ENCODE peak calls at places on chromosomes 13 and 19, in five cellular contexts. N is A549, O is Panc1, J is left lung, B is heart left ventricle. R is an unnamed sample. For H3K4me1, the result is how much of the 10 kb centered on the place peaks cover.

GRCh38 chr19:33779849-33780248 is 16.8 kb upstream of the KCTD15 start:
- DNase-seq in N (no peak), O (no peak), B (no peak), J (no peak), R (no peak)

GRCh38 chr13:47518530-47518929 is 482.5 kb downstream of the SUCLA2 start:
- DNase-seq in B (no peak), J (no peak), O (no peak), N (no peak), R (no peak)

GRCh38 chr19:53192771-53193533 is at the start of gene ZNF665:
- DNase-seq in J (peak), B (peak), N (no peak), O (no peak), R (peak)

GRCh38 chr13:68467160-68467559 is 1237.0 kb upstream of the PCDH9 start:
- DNase-seq in B (no peak), O (no peak), N (no peak), J (no peak), R (no peak)

GRCh38 chr19:28245937-28246336 is 967.0 kb downstream of the UQCRFS1 start:
- DNase-seq in N (no peak), J (no peak), B (no peak), O (no peak), R (no peak)

GRCh38 chr13:28611654-28612131 is 47.2 kb upstream of the POMP start:
- DNase-seq in N (no peak), O (no peak), B (no peak), J (no peak), R (no peak)

GRCh38 chr13:30714629-30715028 is 20.7 kb upstream of the ALOX5AP start:
- DNase-seq in N (no peak), J (no peak), B (no peak), O (no peak), R (no peak)

GRCh38 chr19:591099-591958 is 1.6 kb downstream of the HCN2 start:
- DNase-seq in N (no peak), J (no peak), B (no peak), O (no peak), R (peak)

GRCh38 chr19:20273951-20274578 is 107.1 kb downstream of the ZNF486 start:
- DNase-seq in O (no peak), B (no peak), J (no peak), N (no peak), R (no peak)

GRCh38 chr19:51371186-51371690 is 1.2 kb downstream of the NKG7 start:
- DNase-seq in B (no peak), O (no peak), N (no peak), J (no peak), R (no peak)

GRCh38 chr19:45952691-45953505 is 20.8 kb downstream of the NOVA2 start:
- DNase-seq in O (no peak), N (peak), B (peak), J (no peak), R (peak)
- TF ChIP-seq CTCF in O (no peak), N (no peak), B (no peak), J (no peak), R (no peak)

GRCh38 chr13:25276748-25277147 is 10.5 kb downstream of the MTMR6 start:
- DNase-seq in B (no peak), O (no peak), N (no peak), J (no peak), R (no peak)

GRCh38 chr13:25281937-25282332 is 5.4 kb downstream of the MTMR6 start:
- DNase-seq in O (no peak), B (no peak), N (no peak), J (no peak), R (no peak)

GRCh38 chr13:25286308-25286968 is 850 bp downstream of the MTMR6 start:
- DNase-seq in N (no peak), O (no peak), B (no peak), J (peak), R (no peak)

GRCh38 chr13:25286969-25287961 is at the start of gene MTMR6:
- DNase-seq in B (peak), N (peak), J (peak), O (peak), R (peak)

DNA sequence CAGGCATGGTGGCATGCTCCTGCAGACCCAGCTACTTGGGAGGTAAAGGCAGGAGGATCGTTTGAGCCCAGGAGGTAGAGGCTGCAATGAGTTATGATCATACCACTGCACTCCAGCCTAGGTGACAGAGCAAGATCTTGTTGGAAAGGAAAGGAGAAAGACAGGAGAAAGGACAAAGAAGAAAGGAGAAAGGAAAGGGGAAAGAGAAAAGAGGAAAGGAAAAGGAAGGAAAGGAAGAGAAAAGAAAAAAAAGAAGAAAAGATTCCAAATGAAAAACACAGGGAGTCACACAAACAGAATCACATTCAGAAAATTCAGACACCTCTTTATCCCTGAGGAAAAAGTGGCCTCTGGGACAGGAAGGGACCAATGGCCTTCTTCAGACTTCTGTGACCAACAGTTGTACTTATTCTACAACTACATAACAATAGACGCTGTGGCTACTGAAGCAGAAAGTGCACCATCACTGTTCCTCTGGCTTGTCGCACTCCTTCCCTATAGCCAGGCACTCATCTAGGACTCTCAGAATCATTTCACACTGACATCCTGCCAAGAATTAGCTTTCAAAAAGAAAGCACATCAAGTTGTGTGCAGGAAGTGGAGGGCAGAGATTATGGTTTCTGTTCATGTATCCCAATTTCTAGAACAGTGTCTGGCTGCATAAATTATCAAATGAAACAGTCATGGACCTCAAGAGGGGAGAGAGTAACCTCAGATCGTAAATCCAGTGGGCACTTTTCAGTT is 5.9 kb downstream of the MTMR6 start:
- DNase-seq in O (no peak), N (no peak), B (no peak), J (no peak), R (no peak)
- H3K4me1 ChIP-seq in O (under half), N (under half), B (under half), J (half or more), R (under half)

GRCh38 chr13:110305001-110305400 is 2.0 kb downstream of the COL4A1 start:
- DNase-seq in N (no peak), B (no peak), J (no peak), O (no peak), R (no peak)
- H3K4me3 ChIP-seq in N (peak), B (peak), J (peak), O (no peak), R (no peak)

DNA sequence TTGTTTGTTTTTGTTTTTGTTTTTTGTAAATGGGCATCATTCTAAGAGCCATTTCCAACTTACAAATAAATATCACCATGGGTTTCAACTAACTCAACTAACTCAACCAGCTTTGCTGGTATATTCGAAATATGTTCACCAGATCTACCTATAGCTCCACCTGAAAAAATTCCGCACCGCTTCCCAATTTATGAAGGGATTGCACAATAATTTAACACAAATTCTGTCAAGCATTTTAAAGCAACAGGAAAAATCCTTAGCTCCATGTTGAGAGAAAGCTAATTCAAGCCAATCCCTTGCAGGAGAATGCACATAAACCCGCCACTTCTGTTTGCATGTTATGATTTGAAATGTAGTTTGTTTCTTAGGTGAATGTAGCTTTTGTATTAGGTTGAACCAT is 417.8 kb downstream of the EFNB2 start:
- DNase-seq in B (no peak), J (no peak), O (no peak), N (no peak), R (no peak)
- TF ChIP-seq CTCF in B (no peak), J (no peak), O (no peak), N (no peak), R (no peak)

GRCh38 chr19:14439014-14439413 is 5.9 kb downstream of the PKN1 start:
- DNase-seq in O (no peak), N (no peak), J (no peak), B (no peak), R (no peak)
- H3K4me1 ChIP-seq in O (under half), N (under half), J (half or more), B (under half), R (under half)

R was measured in mucosa of descending colon.